ENCODE peak calls at places on chromosome 1, in seven cellular contexts. G is osteoblast; R is stimulated activated CD4-positive, alpha-beta T cell treated with anti-CD3 and anti-CD28 coated beads, Interleukin-1b, Interleukin-23, amount 100 ng/mL, for 4 hours; L is H54; T is HT1080; D is fibroblast of gingiva; Y is stimulated activated naive CD4-positive, alpha-beta T cell. J is an unnamed sample.

GRCh38 chr1:200372095-200372884 is 37.5 kb downstream of the ZNF281 start:
- DNase-seq in R (no peak), Y (no peak), T (peak), G (peak), L (peak), D (peak), J (peak)

GRCh38 chr1:14765773-14766172 is 167.3 kb downstream of the KAZN start:
- DNase-seq in G (peak), T (peak), R (no peak), Y (no peak), D (no peak), L (peak), J (no peak)

GRCh38 chr1:72037745-72038343 is 244.5 kb downstream of the NEGR1 start:
- DNase-seq in Y (no peak), T (peak), R (no peak), G (peak), D (peak), L (no peak), J (no peak)

GRCh38 chr1:157400766-157401165 is 151.5 kb downstream of the FCRL5 start:
- DNase-seq in R (no peak), D (no peak), L (no peak), T (no peak), Y (no peak), G (no peak), J (no peak)

GRCh38 chr1:169109561-169110134 is 3.2 kb downstream of the ATP1B1 start:
- DNase-seq in G (peak), L (peak), T (peak), R (no peak), D (peak), Y (no peak), J (peak)

GRCh38 chr1:8652607-8653046 is 164.8 kb downstream of the RERE start:
- DNase-seq in L (no peak), D (no peak), R (no peak), Y (no peak), G (no peak), T (no peak), J (no peak)

GRCh38 chr1:112264553-112264952 is 131.5 kb upstream of the CTTNBP2NL start:
- DNase-seq in D (peak), Y (no peak), R (no peak), T (no peak), G (no peak), L (no peak), J (no peak)

GRCh38 chr1:85623061-85623471 is 42.5 kb downstream of the CCN1 start:
- DNase-seq in Y (no peak), L (peak), G (peak), T (peak), R (no peak), D (peak), J (no peak)

GRCh38 chr1:223289621-223290020 is 74.4 kb downstream of the SUSD4 start:
- DNase-seq in G (no peak), Y (no peak), R (no peak), L (no peak), T (no peak), D (no peak), J (no peak)

J was measured in NCI-H774.